ENCODE peak calls at places on chromosome 13, in six cellular contexts. B is GM12878, X is HCT116, M is SK-N-SH, W is K562, E is HepG2. Q is an unnamed sample.

GRCh38 chr13:99987180-99988047 is 5.8 kb downstream of the ZIC2 start:
- DNase-seq in B (no peak), X (no peak), M (peak), W (no peak), E (no peak), Q (no peak)

GRCh38 chr13:28492527-28493367 is 2.2 kb downstream of the FLT1 start:
- DNase-seq in B (peak), X (no peak), M (no peak), W (no peak), E (no peak), Q (no peak)

GRCh38 chr13:114313061-114313860 is 1.0 kb upstream of the CHAMP1 start:
- DNase-seq in B (peak), X (no peak), M (no peak), W (no peak), E (no peak), Q (no peak)

GRCh38 chr13:114272977-114273376 is 8.4 kb upstream of the UPF3A start:
- DNase-seq in B (no peak), X (no peak), M (no peak), W (no peak), E (no peak), Q (no peak)

GRCh38 chr13:29703421-29703820 is 107.9 kb upstream of the SLC7A1 start:
- DNase-seq in B (no peak), X (no peak), M (no peak), W (no peak), E (no peak), Q (no peak)

GRCh38 chr13:51834581-51835158 is 10.3 kb downstream of the TMEM272 start:
- DNase-seq in B (no peak), X (no peak), M (peak), W (no peak), E (no peak), Q (no peak)

GRCh38 chr13:67119481-67119883 is 110.7 kb downstream of the PCDH9 start:
- DNase-seq in B (no peak), X (peak), M (no peak), W (no peak), E (no peak), Q (no peak)

GRCh38 chr13:53784331-53784730 is 755.7 kb downstream of the OLFM4 start:
- DNase-seq in B (no peak), X (no peak), M (no peak), W (no peak), E (no peak), Q (no peak)

GRCh38 chr13:67101730-67102467 is 128.2 kb downstream of the PCDH9 start:
- DNase-seq in B (no peak), X (no peak), M (no peak), W (no peak), E (no peak), Q (no peak)

GRCh38 chr13:42218576-42218975 is 53.4 kb upstream of the AKAP11 start:
- DNase-seq in B (no peak), X (no peak), M (no peak), W (no peak), E (no peak), Q (no peak)

GRCh38 chr13:114228176-114228575 is 6.5 kb upstream of the CDC16 start:
- DNase-seq in B (no peak), X (no peak), M (no peak), W (no peak), E (no peak), Q (no peak)

GRCh38 chr13:61253105-61253877 is 162.4 kb downstream of the PCDH20 start:
- DNase-seq in B (no peak), X (no peak), M (no peak), W (no peak), E (no peak), Q (no peak)

GRCh38 chr13:87123987-87124784 is 547.0 kb upstream of the SLITRK5 start:
- DNase-seq in B (no peak), X (peak), M (no peak), W (peak), E (peak), Q (peak)

GRCh38 chr13:50611117-50611781 is 232.2 kb downstream of the DLEU7 start:
- DNase-seq in B (no peak), X (no peak), M (no peak), W (no peak), E (no peak), Q (no peak)

GRCh38 chr13:71659427-71659826 is 207.6 kb downstream of the DACH1 start:
- DNase-seq in B (no peak), X (no peak), M (no peak), W (no peak), E (no peak), Q (no peak)

GRCh38 chr13:63110431-63110830 is 1694.8 kb upstream of the PCDH20 start:
- DNase-seq in B (no peak), X (no peak), M (no peak), W (no peak), E (no peak), Q (no peak)

DNA sequence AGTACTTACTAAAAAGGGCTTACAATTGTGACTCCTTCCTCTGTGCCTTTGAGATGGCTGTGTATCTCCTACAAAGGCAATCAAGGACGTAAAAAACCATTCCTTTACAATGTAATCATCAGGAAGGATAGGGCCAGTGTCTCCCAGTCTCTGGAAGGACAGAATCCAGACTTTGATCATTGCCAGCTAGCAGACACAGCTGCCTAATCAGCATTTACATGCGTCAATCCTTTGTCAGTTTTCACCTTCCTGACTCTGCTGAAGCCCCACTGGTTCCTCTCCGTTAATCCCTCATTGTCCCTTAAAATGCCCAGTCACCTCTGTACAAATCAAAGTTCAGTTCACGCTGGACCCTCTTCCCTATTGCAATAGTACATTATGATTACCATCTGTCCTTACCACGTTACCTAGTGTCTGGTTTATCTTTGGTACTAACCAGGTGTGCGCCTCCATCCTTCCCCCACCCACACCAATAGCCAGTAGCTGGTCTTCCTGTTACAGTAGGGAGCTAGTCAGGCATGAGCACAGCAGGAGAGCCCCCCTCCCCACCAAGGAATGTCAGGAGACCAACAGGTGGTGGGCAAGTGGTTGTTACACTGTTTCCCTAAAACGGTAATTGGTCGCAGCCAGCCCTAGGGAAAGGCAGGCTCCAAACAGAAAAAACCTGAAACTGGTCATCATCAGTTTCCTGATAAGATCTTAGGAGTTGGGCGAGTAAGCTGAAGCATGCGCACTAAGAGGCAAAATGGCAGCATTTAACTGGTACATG is 49.7 kb downstream of the TGDS start:
- DNase-seq in B (no peak), X (no peak), M (no peak), W (no peak), E (no peak), Q (no peak)
- TF ChIP-seq JUND in B (no peak), X (no peak), M (no peak), W (no peak), E (no peak), Q (no peak)

GRCh38 chr13:48188640-48189039 is 44.4 kb upstream of the ITM2B start:
- DNase-seq in B (no peak), X (no peak), M (no peak), W (no peak), E (no peak), Q (no peak)
- TF ChIP-seq JUND in B (no peak), X (no peak), M (no peak), W (no peak), E (no peak), Q (no peak)

GRCh38 chr13:23436680-23437079 is 3.2 kb upstream of the SACS start:
- DNase-seq in B (no peak), X (no peak), M (no peak), W (no peak), E (no peak), Q (no peak)
- TF ChIP-seq JUND in B (no peak), X (no peak), M (no peak), W (no peak), E (no peak), Q (no peak)

GRCh38 chr13:73416093-73416492 is 357.3 kb downstream of the KLF5 start:
- DNase-seq in B (no peak), X (no peak), M (no peak), W (no peak), E (no peak), Q (no peak)
- TF ChIP-seq JUND in B (no peak), X (no peak), M (no peak), W (no peak), E (no peak), Q (no peak)

GRCh38 chr13:86085890-86086289 is 286.7 kb upstream of the SLITRK6 start:
- DNase-seq in B (no peak), X (no peak), M (no peak), W (no peak), E (no peak), Q (peak)

GRCh38 chr13:86082116-86082515 is 282.9 kb upstream of the SLITRK6 start:
- DNase-seq in B (no peak), X (no peak), M (no peak), W (no peak), E (no peak), Q (no peak)

GRCh38 chr13:86087241-86087640 is 288.0 kb upstream of the SLITRK6 start:
- DNase-seq in B (no peak), X (no peak), M (no peak), W (no peak), E (no peak), Q (no peak)
- TF ChIP-seq JUND in B (no peak), X (no peak), M (no peak), W (no peak), E (no peak), Q (no peak)

GRCh38 chr13:78657699-78658629 is 991 bp downstream of the OBI1 start:
- DNase-seq in B (no peak), X (no peak), M (peak), W (peak), E (peak), Q (no peak)

GRCh38 chr13:78660130-78660857 is 1.3 kb upstream of the OBI1 start:
- DNase-seq in B (no peak), X (no peak), M (peak), W (no peak), E (peak), Q (no peak)

GRCh38 chr13:78658630-78659449 is at the start of gene OBI1:
- DNase-seq in B (peak), X (peak), M (peak), W (peak), E (peak), Q (peak)

GRCh38 chr13:78662467-78662866 is 3.5 kb upstream of the OBI1 start:
- DNase-seq in B (no peak), X (no peak), M (no peak), W (no peak), E (no peak), Q (no peak)

GRCh38 chr13:78659450-78660110 is 625 bp upstream of the OBI1 start:
- DNase-seq in B (no peak), X (no peak), M (peak), W (no peak), E (no peak), Q (no peak)
- TF ChIP-seq JUND in B (no peak), X (no peak), M (no peak), W (no peak), E (no peak), Q (no peak)

Q was measured in T47D.